ENCODE peak calls at places on chromosome 1, in nine cellular contexts. Q is esophagus squamous epithelium, X is cardiac muscle cell, O is heart right ventricle, H is upper lobe of right lung, T is heart left ventricle, B is psoas muscle, V is suprapubic skin, R is adrenal gland. W is an unnamed sample.

GRCh38 chr1:2134232-2134603 is 60.4 kb downstream of the FAAP20 start:
- DNase-seq in X (no peak), T (no peak), Q (no peak), O (no peak), H (no peak), V (no peak), R (no peak), B (no peak), W (no peak)

GRCh38 chr1:154751690-154752089 is 118.4 kb downstream of the KCNN3 start:
- DNase-seq in O (no peak), Q (no peak), V (peak; percentile 53), R (no peak), X (no peak), B (no peak), T (no peak), H (no peak), W (no peak)

GRCh38 chr1:243946253-243946652 is 96.2 kb upstream of the AKT3 start:
- DNase-seq in R (no peak), Q (no peak), B (no peak), V (no peak), T (no peak), H (no peak), O (no peak), X (no peak), W (no peak)

GRCh38 chr1:167784876-167785550 is 63.2 kb downstream of the MPZL1 start:
- DNase-seq in Q (no peak), T (no peak), V (no peak), O (no peak), H (no peak), B (no peak), X (no peak), R (no peak), W (no peak)

GRCh38 chr1:18989956-18990355 is 33.5 kb upstream of the IFFO2 start:
- DNase-seq in Q (no peak), X (no peak), B (no peak), T (no peak), V (peak; percentile 47), O (no peak), H (no peak), R (no peak), W (no peak)

GRCh38 chr1:59604191-59604590 is 210.6 kb upstream of the HOOK1 start:
- DNase-seq in T (no peak), H (no peak), B (no peak), X (no peak), R (no peak), Q (no peak), O (no peak), V (no peak), W (no peak)

GRCh38 chr1:115065021-115065420 is 24.3 kb downstream of the TSPAN2 start:
- DNase-seq in V (no peak), R (no peak), B (no peak), T (no peak), X (no peak), Q (no peak), H (no peak), O (no peak), W (no peak)

GRCh38 chr1:5637171-5637570 is 355.1 kb downstream of the NPHP4 start:
- DNase-seq in X (no peak), R (peak; percentile 51), H (no peak), V (peak; percentile 61), O (no peak), T (no peak), B (no peak), Q (no peak), W (no peak)

GRCh38 chr1:234631721-234632125 is 21.7 kb upstream of the IRF2BP2 start:
- DNase-seq in O (no peak), B (no peak), X (no peak), V (no peak), T (no peak), Q (no peak), R (no peak), H (no peak), W (no peak)

GRCh38 chr1:31795801-31796621 is 19.8 kb downstream of the SPOCD1 start:
- DNase-seq in Q (no peak), X (no peak), H (no peak), T (peak; percentile 41), R (peak; percentile 19), V (peak; percentile 48), O (no peak), B (no peak), W (peak; percentile 42)

GRCh38 chr1:53804791-53805505 is 33.1 kb downstream of the NDC1 start:
- DNase-seq in B (no peak), R (no peak), H (no peak), V (no peak), Q (no peak), X (no peak), T (no peak), O (no peak), W (no peak)

GRCh38 chr1:36239941-36240637 is 15.8 kb downstream of the THRAP3 start:
- DNase-seq in Q (no peak), O (peak; percentile 79), T (peak; percentile 80), X (peak; percentile 91), R (no peak), V (no peak), B (no peak), H (no peak), W (no peak)

GRCh38 chr1:160207751-160208150 is 2.6 kb downstream of the PEA15 start:
- DNase-seq in T (no peak), H (no peak), V (no peak), R (no peak), B (no peak), Q (no peak), O (no peak), X (no peak), W (no peak)

GRCh38 chr1:210376836-210377377 is 48.2 kb downstream of the HHAT start:
- DNase-seq in R (no peak), B (no peak), V (no peak), H (no peak), T (no peak), X (no peak), Q (no peak), O (no peak), W (no peak)

GRCh38 chr1:157969693-157970485 is 23.6 kb upstream of the KIRREL1 start:
- DNase-seq in Q (no peak), O (peak; percentile 66), H (no peak), R (peak; percentile 40), V (no peak), B (peak; percentile 20), T (peak; percentile 36), X (peak; percentile 61), W (no peak)

GRCh38 chr1:119964673-119965363 is 68.5 kb upstream of the ADAM30 start:
- DNase-seq in O (peak; percentile 27), R (no peak), B (no peak), Q (no peak), H (no peak), V (no peak), X (no peak), T (peak; percentile 39), W (no peak)

GRCh38 chr1:230166366-230167132 is 99.5 kb downstream of the GALNT2 start:
- DNase-seq in Q (no peak), V (no peak), O (no peak), H (no peak), T (no peak), R (no peak), X (no peak), B (no peak), W (no peak)

GRCh38 chr1:192877283-192877886 is 68.5 kb downstream of the RGS2 start:
- DNase-seq in H (no peak), B (no peak), T (no peak), V (no peak), O (no peak), Q (no peak), R (no peak), X (no peak), W (no peak)

GRCh38 chr1:247228133-247228532 is 27.7 kb upstream of the VN1R5 start:
- DNase-seq in R (no peak), Q (no peak), H (no peak), B (no peak), X (no peak), O (no peak), T (no peak), V (no peak), W (no peak)
- TF ChIP-seq CTCF in R (no peak), Q (no peak), H (no peak), B (no peak), X (no peak), O (no peak), T (no peak), V (no peak), W (no peak)

GRCh38 chr1:89931950-89932349 is 63.0 kb upstream of the ZNF326 start:
- DNase-seq in V (no peak), X (no peak), O (no peak), Q (no peak), B (no peak), R (no peak), H (no peak), T (no peak), W (no peak)

GRCh38 chr1:89935235-89935634 is 59.7 kb upstream of the ZNF326 start:
- DNase-seq in O (no peak), H (no peak), B (no peak), Q (no peak), X (no peak), R (no peak), T (no peak), V (no peak), W (no peak)

GRCh38 chr1:89936694-89937093 is 58.2 kb upstream of the ZNF326 start:
- DNase-seq in B (no peak), R (no peak), Q (no peak), V (no peak), H (no peak), O (no peak), X (no peak), T (no peak), W (no peak)

GRCh38 chr1:89932598-89933364 is 62.1 kb upstream of the ZNF326 start:
- DNase-seq in O (no peak), X (no peak), Q (no peak), T (no peak), R (no peak), V (no peak), B (no peak), H (no peak), W (no peak)

GRCh38 chr1:89934441-89934840 is 60.5 kb upstream of the ZNF326 start:
- DNase-seq in V (no peak), B (no peak), H (no peak), Q (no peak), X (no peak), T (no peak), R (no peak), O (no peak), W (no peak)
- H3K36me3 ChIP-seq in V (peaks cover 20% of the 10 kb centered on the region), B (no peaks in the 10 kb centered on the region), H (peaks cover 22% of the 10 kb centered on the region), Q (no peaks in the 10 kb centered on the region), X (peaks cover 7% of the 10 kb centered on the region), T (peaks cover 27% of the 10 kb centered on the region), R (no peaks in the 10 kb centered on the region), O (peaks cover 4% of the 10 kb centered on the region), W (no peaks in the 10 kb centered on the region)

GRCh38 chr1:38814984-38815464 is 44.5 kb downstream of the RRAGC start:
- DNase-seq in X (no peak), H (no peak), Q (no peak), T (no peak), V (no peak), O (no peak), B (no peak), R (no peak), W (no peak)
- H3K27me3 ChIP-seq in X (peaks cover 64% of the 10 kb centered on the region), H (peaks cover 65% of the 10 kb centered on the region), Q (peaks cover 14% of the 10 kb centered on the region), T (peaks cover 79% of the 10 kb centered on the region), V (peaks cover 86% of the 10 kb centered on the region), O (peaks cover 78% of the 10 kb centered on the region), B (peaks cover 14% of the 10 kb centered on the region), R (peaks cover 69% of the 10 kb centered on the region), W (peaks cover 87% of the 10 kb centered on the region)

DNA sequence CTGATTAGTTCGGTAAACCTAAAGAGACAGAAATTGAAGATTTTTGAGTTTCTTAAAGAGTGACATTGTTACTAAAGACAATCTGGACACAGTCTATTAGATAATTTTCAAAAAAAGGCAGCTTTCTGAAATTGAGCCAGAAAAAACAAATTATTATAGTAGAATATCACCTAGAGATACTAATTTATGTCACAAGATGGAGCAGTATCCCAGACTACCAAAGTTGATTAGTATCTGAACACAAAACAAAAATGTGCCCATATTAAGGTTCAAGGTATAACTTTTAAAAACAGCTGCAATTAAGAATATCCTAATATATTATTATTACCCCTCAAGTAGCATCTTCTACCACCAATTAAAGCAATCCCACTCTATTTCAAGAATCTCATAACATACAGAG is 40.5 kb upstream of the SYT2 start:
- DNase-seq in X (no peak), Q (no peak), T (no peak), B (no peak), R (no peak), H (no peak), V (no peak), O (no peak), W (no peak)
- TF ChIP-seq CTCF in X (no peak), Q (peak; percentile 7), T (peak; percentile 21), B (peak; percentile 18), R (peak; percentile 25), H (peak; percentile 10), V (no peak), O (no peak), W (no peak)